ENCODE peak calls at places on chromosomes 3 and 15, in seven cellular contexts. X is mesendoderm, Y is neuronal stem cell, Z is H9, W is trophoblast cell, B is IMR-90, G is H1. O is an unnamed sample.

GRCh38 chr3:102741105-102741504 is 306.3 kb downstream of the ZPLD1 start:
- DNase-seq in B (no peak), Z (peak), X (peak), Y (no peak), W (no peak), G (no peak), O (no peak)

GRCh38 chr3:111874177-111874820 is 15.2 kb downstream of the PHLDB2 start:
- DNase-seq in G (no peak), Y (no peak), B (peak), X (peak), Z (no peak), W (no peak), O (peak)

GRCh38 chr15:59283717-59284336 is 77.2 kb downstream of the LDHAL6B start:
- DNase-seq in Z (no peak), G (no peak), Y (no peak), X (peak), W (peak), B (no peak), O (no peak)

GRCh38 chr15:91146728-91147127 is 46.7 kb downstream of the SV2B start:
- DNase-seq in G (no peak), W (no peak), B (no peak), Z (no peak), Y (no peak), X (no peak), O (no peak)

GRCh38 chr15:69093127-69093526 is 67.3 kb upstream of the GLCE start:
- DNase-seq in X (peak), B (peak), Z (peak), G (no peak), Y (no peak), W (peak), O (no peak)

GRCh38 chr3:112149136-112149535 is 16.1 kb upstream of the GCSAM start:
- DNase-seq in G (no peak), B (no peak), X (no peak), Y (no peak), Z (no peak), W (no peak), O (no peak)

GRCh38 chr3:125609384-125609783 is 14.1 kb upstream of the OSBPL11 start:
- DNase-seq in B (no peak), Y (no peak), Z (no peak), G (no peak), W (no peak), X (no peak), O (no peak)

GRCh38 chr3:128243602-128244504 is 90.6 kb downstream of the EEFSEC start:
- DNase-seq in Z (no peak), G (peak), B (no peak), Y (no peak), W (no peak), X (peak), O (no peak)

GRCh38 chr3:27544372-27544865 is 60.2 kb upstream of the SLC4A7 start:
- DNase-seq in Y (no peak), X (no peak), W (peak), G (no peak), B (peak), Z (no peak), O (peak)

GRCh38 chr3:136078421-136079364 is 113.2 kb downstream of the PPP2R3A start:
- DNase-seq in B (peak), X (no peak), G (no peak), Y (no peak), Z (no peak), W (peak), O (peak)

GRCh38 chr3:138297059-138297607 is 32.5 kb downstream of the NME9 start:
- DNase-seq in B (no peak), Y (no peak), G (no peak), Z (no peak), W (no peak), X (no peak), O (no peak)

GRCh38 chr15:78034495-78035191 is 42.9 kb downstream of the TBC1D2B start:
- DNase-seq in G (no peak), Z (no peak), W (no peak), B (peak), Y (no peak), X (no peak), O (peak)

GRCh38 chr15:39205506-39206371 is 375.1 kb upstream of the THBS1 start:
- DNase-seq in Y (no peak), Z (no peak), W (no peak), X (no peak), G (no peak), B (no peak), O (no peak)

GRCh38 chr3:194867270-194867983 is 181.7 kb downstream of the FAM43A start:
- DNase-seq in Y (no peak), Z (no peak), G (no peak), B (no peak), W (no peak), X (no peak), O (peak)

GRCh38 chr3:105255351-105255750 is 111.4 kb upstream of the ALCAM start:
- DNase-seq in G (no peak), Y (no peak), Z (no peak), X (no peak), W (no peak), B (peak), O (no peak)

GRCh38 chr3:141422961-141423582 is 54.8 kb downstream of the ZBTB38 start:
- DNase-seq in Z (no peak), X (no peak), G (no peak), W (no peak), B (no peak), Y (no peak), O (peak)

GRCh38 chr3:174101244-174101643 is 703.7 kb downstream of the NLGN1 start:
- DNase-seq in B (peak), W (peak), G (no peak), X (no peak), Z (no peak), Y (no peak), O (peak)

GRCh38 chr3:37668831-37669610 is 192.7 kb upstream of the CTDSPL start:
- DNase-seq in Z (no peak), B (no peak), X (no peak), Y (no peak), G (no peak), W (no peak), O (no peak)

GRCh38 chr15:47507221-47507985 is 209.9 kb upstream of the SEMA6D start:
- DNase-seq in W (no peak), G (no peak), Z (no peak), X (no peak), B (no peak), Y (no peak), O (no peak)

GRCh38 chr3:108153451-108153981 is 62.7 kb upstream of the CD47 start:
- DNase-seq in W (peak), Z (peak), Y (peak), B (peak), X (peak), G (peak), O (peak)

GRCh38 chr3:189714991-189715961 is 84.1 kb downstream of the TP63 start:
- DNase-seq in X (no peak), W (peak), B (peak), Z (no peak), Y (no peak), G (no peak), O (peak)

GRCh38 chr3:20515834-20516233 is 329.8 kb upstream of the SGO1 start:
- DNase-seq in G (no peak), W (no peak), Y (no peak), Z (no peak), B (no peak), X (no peak), O (no peak)

GRCh38 chr15:31158858-31159569 is 57.5 kb upstream of the TRPM1 start:
- DNase-seq in Y (no peak), B (no peak), G (no peak), Z (no peak), W (peak), X (peak), O (no peak)

GRCh38 chr3:122623430-122623829 is 46.0 kb downstream of the PARP15 start:
- DNase-seq in X (no peak), W (no peak), G (no peak), Y (no peak), Z (no peak), B (no peak), O (no peak)

GRCh38 chr3:71201939-71202338 is 381.6 kb downstream of the FOXP1 start:
- DNase-seq in X (peak), B (peak), Y (no peak), W (no peak), Z (no peak), G (no peak), O (no peak)

GRCh38 chr3:142127941-142128658 is 21.2 kb downstream of the TFDP2 start:
- DNase-seq in Y (no peak), G (no peak), X (no peak), B (no peak), W (no peak), Z (no peak), O (no peak)

GRCh38 chr3:3689601-3690375 is 109.4 kb upstream of the LRRN1 start:
- DNase-seq in W (no peak), B (no peak), G (no peak), Z (no peak), X (no peak), Y (no peak), O (no peak)

GRCh38 chr3:27387625-27388024 is 18.4 kb upstream of the NEK10 start:
- DNase-seq in Y (no peak), B (peak), G (no peak), Z (no peak), W (no peak), X (peak), O (peak)

GRCh38 chr15:82064824-82065223 is 19.0 kb upstream of the MEX3B start:
- DNase-seq in Y (no peak), G (no peak), B (peak), X (no peak), Z (no peak), W (no peak), O (peak)

GRCh38 chr3:126083511-126083912 is 412 bp downstream of the SLC41A3 start:
- DNase-seq in B (peak), Y (peak), G (peak), W (peak), X (peak), Z (peak), O (peak)

GRCh38 chr3:22485943-22486342 is 717.2 kb upstream of the UBE2E2 start:
- DNase-seq in X (no peak), W (no peak), B (no peak), Y (no peak), G (no peak), Z (no peak), O (no peak)

GRCh38 chr3:161343986-161344385 is 27.3 kb downstream of the SPTSSB start:
- DNase-seq in G (no peak), Z (no peak), X (no peak), B (no peak), W (no peak), Y (no peak), O (no peak)

GRCh38 chr15:96358006-96358794 is 27.7 kb downstream of the NR2F2 start:
- DNase-seq in G (no peak), B (no peak), Z (peak), X (peak), W (no peak), Y (no peak), O (no peak)

GRCh38 chr15:79970921-79971434 is at the start of gene BCL2A1:
- DNase-seq in B (peak), Z (no peak), G (no peak), X (no peak), Y (no peak), W (peak), O (no peak)

GRCh38 chr15:23564798-23565394 is 578 bp upstream of the MKRN3 start:
- DNase-seq in B (no peak), Y (peak), G (no peak), X (no peak), Z (no peak), W (peak), O (no peak)

GRCh38 chr15:61598655-61599054 is 369.6 kb upstream of the RORA start:
- DNase-seq in G (no peak), Y (peak), X (no peak), W (no peak), Z (no peak), B (no peak), O (no peak)

GRCh38 chr3:43814461-43814860 is 123.7 kb downstream of the ABHD5 start:
- DNase-seq in B (no peak), Z (no peak), G (no peak), W (no peak), X (no peak), Y (no peak), O (no peak)
- H3K18ac ChIP-seq in B (no peak), Z (no peak), G (no peak), W (no peak), X (no peak), Y (no peak), O (no peak)

GRCh38 chr15:100762289-100762688 is 117.3 kb upstream of the ALDH1A3 start:
- DNase-seq in B (no peak), X (no peak), G (no peak), W (no peak), Z (no peak), Y (no peak), O (no peak)
- H2BK5ac ChIP-seq in B (no peak), X (no peak), G (no peak), W (no peak), Z (no peak), Y (no peak), O (no peak)

GRCh38 chr3:114687157-114687556 is 393.3 kb downstream of the TIGIT start:
- DNase-seq in X (no peak), G (no peak), W (no peak), Y (no peak), Z (no peak), B (no peak), O (no peak)
- H3K4ac ChIP-seq in X (no peak), G (no peak), W (no peak), Y (no peak), Z (no peak), B (no peak), O (no peak)

DNA sequence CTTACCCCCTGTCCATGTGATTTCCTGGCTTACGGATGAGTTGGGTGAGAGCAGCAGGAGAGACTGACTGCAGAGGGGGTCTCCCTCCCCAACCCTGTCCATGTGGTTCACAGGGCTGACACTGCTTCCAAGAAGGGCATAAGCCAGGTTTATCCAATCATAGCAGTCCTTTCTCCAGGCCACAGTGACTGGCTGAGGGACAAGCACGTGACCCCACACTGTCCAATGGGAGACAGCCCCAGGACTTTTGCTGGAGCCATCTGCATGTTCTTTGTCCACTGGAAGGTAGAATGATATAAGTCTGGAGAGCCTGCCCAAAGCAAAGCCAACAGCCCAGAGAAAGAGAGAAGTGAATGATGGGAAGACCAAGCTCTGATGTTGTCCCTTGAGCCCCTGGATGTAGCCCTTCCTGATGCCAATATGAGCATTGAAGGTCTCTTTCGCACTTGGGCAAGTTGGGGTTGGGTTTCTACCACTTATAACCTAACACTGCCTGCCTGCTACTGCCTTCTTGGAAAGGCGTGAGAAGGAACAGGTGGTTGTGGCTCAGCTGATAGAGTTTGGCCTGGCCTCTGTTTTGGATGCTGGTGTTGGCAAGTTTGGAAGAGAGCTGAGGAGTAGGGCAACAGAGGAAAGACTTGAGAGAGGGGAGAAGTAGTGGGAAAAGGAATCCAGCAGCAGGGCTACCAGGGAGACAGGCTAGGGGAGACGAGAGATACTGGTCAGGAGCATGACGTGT is 41.4 kb upstream of the GRIP2 start:
- DNase-seq in W (no peak), Y (no peak), G (no peak), B (no peak), Z (no peak), X (no peak), O (no peak)
- H3K18ac ChIP-seq in W (no peak), Y (no peak), G (no peak), B (no peak), Z (no peak), X (no peak), O (no peak)

GRCh38 chr15:74589826-74590225 is 25.8 kb upstream of the CLK3 start:
- DNase-seq in G (no peak), B (no peak), W (peak), X (peak), Y (no peak), Z (no peak), O (no peak)
- H2BK5ac ChIP-seq in G (no peak), B (no peak), W (no peak), X (no peak), Y (no peak), Z (no peak), O (no peak)